ENCODE peak calls at places on chromosomes 4 and X, in four cellular contexts. W is kidney, S is left ventricle myocardium inferior, F is Caco-2. I is an unnamed sample.

GRCh38 chrX:48468693-48469691 is 1.1 kb downstream of the SLC38A5 start:
- DNase-seq in W (peak), S (no peak), F (no peak), I (no peak)

GRCh38 chr4:113882668-113883067 is 96.8 kb downstream of the ARSJ start:
- DNase-seq in W (no peak), S (no peak), F (no peak), I (no peak)

GRCh38 chr4:62126064-62126732 is 926.1 kb downstream of the ADGRL3 start:
- DNase-seq in W (no peak), S (no peak), F (no peak), I (no peak)

GRCh38 chr4:184851200-184851541 is 25.4 kb upstream of the ACSL1 start:
- DNase-seq in W (no peak), S (no peak), F (no peak), I (peak)

GRCh38 chr4:98932539-98932938 is 3.6 kb upstream of the EIF4E start:
- DNase-seq in W (no peak), S (no peak), F (no peak), I (no peak)

GRCh38 chr4:184819786-184820185 is 6.0 kb downstream of the ACSL1 start:
- DNase-seq in W (no peak), S (no peak), F (no peak), I (no peak)

GRCh38 chrX:44674906-44675305 is 132.2 kb upstream of the FUNDC1 start:
- DNase-seq in W (no peak), S (no peak), F (no peak), I (no peak)

GRCh38 chr4:5341151-5341925 is 290.1 kb downstream of the STK32B start:
- DNase-seq in W (no peak), S (no peak), F (no peak), I (no peak)

GRCh38 chr4:2604614-2605013 is 68.2 kb downstream of the FAM193A start:
- DNase-seq in W (no peak), S (no peak), F (no peak), I (no peak)

GRCh38 chr4:24887881-24888430 is 24.9 kb downstream of the CCDC149 start:
- DNase-seq in W (no peak), S (no peak), F (no peak), I (no peak)

GRCh38 chr4:3871181-3871852 is 105.1 kb downstream of the ADRA2C start:
- DNase-seq in W (peak), S (no peak), F (no peak), I (no peak)

GRCh38 chr4:77930154-77930553 is 67.5 kb downstream of the MRPL1 start:
- DNase-seq in W (no peak), S (no peak), F (no peak), I (no peak)

GRCh38 chrX:3268804-3269203 is 77.6 kb downstream of the MXRA5 start:
- DNase-seq in W (no peak), S (no peak), F (no peak), I (no peak)

GRCh38 chr4:19739101-19739651 is 512.5 kb upstream of the SLIT2 start:
- DNase-seq in W (no peak), S (no peak), F (no peak), I (peak)

GRCh38 chr4:133136833-133137232 is 12.3 kb upstream of the PCDH10 start:
- DNase-seq in W (no peak), S (no peak), F (no peak), I (no peak)

GRCh38 chrX:4932790-4933189 is 1219.3 kb upstream of the PRKX start:
- DNase-seq in W (no peak), S (no peak), F (no peak), I (no peak)

GRCh38 chr4:123325241-123325681 is 71.3 kb upstream of the SPRY1 start:
- DNase-seq in W (no peak), S (no peak), F (no peak), I (no peak)
- H3K4me3 ChIP-seq in W (no peak), S (no peak), F (no peak), I (no peak)

GRCh38 chrX:45762699-45763647 is 562.3 kb upstream of the DIPK2B start:
- DNase-seq in W (no peak), S (no peak), F (no peak), I (no peak)
- H3K4me3 ChIP-seq in W (no peak), S (no peak), F (no peak), I (no peak)

GRCh38 chrX:440636-441035 is 53.9 kb upstream of the PPP2R3B start:
- DNase-seq in W (peak), S (no peak), F (no peak), I (no peak)
- H3K4me3 ChIP-seq in W (no peak), S (no peak), F (no peak), I (no peak)

DNA sequence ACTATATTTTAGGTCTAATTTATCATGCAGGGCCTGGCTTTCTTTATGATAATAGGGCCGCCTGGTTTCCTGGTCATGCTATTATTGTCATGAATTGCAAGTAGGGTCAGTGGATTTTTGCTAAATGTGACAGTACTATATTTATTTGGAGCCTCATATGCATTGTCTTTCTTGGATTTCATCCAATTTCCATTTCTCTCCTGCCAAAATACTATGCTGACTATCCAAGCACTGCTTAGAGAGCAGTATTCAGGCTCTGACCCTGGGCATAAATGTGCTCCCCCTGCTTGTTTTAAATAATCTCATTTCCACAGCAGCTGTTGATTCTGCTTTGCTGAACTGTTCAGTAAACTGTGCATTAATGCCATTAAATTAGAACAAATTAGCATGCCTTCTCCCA is 269.3 kb downstream of the GPM6A start:
- DNase-seq in W (no peak), S (no peak), F (no peak), I (no peak)
- H3K4me3 ChIP-seq in W (no peak), S (no peak), F (no peak), I (no peak)

GRCh38 chr4:40283413-40283812 is 51.7 kb upstream of the CHRNA9 start:
- DNase-seq in W (no peak), S (no peak), F (no peak), I (no peak)
- H3K4me3 ChIP-seq in W (no peak), S (no peak), F (no peak), I (no peak)

DNA sequence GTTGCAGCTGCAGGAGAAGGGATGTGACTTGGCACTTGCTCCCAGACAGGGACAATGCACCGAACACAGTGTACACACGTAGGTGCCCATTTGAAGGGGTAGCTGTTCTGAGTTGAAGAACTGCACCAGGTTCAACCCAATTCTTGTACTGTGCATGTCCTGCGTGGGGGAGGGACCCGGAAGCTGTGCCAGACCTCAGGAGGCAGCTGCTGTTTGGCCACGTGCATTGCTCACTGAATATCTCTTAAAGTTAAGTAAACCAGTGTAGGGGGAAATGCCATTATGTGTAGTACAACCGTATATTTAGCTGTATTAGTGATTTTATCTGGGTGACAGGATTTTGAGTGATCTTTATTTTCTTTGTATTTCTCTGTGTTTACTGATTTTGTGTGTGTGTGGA is 12.0 kb upstream of the RBBP7 start:
- DNase-seq in W (no peak), S (peak), F (no peak), I (peak)
- H3K4me3 ChIP-seq in W (peak), S (peak), F (peak), I (peak)

GRCh38 chr4:37983951-37984350 is 23.8 kb downstream of the PTTG2 start:
- DNase-seq in W (no peak), S (no peak), F (no peak), I (no peak)

GRCh38 chr4:37978509-37978908 is 18.3 kb downstream of the PTTG2 start:
- DNase-seq in W (no peak), S (no peak), F (no peak), I (no peak)

GRCh38 chr4:37981425-37981824 is 21.2 kb downstream of the PTTG2 start:
- DNase-seq in W (no peak), S (no peak), F (no peak), I (no peak)

GRCh38 chr4:37982736-37983135 is 22.5 kb downstream of the PTTG2 start:
- DNase-seq in W (no peak), S (no peak), F (no peak), I (no peak)

DNA sequence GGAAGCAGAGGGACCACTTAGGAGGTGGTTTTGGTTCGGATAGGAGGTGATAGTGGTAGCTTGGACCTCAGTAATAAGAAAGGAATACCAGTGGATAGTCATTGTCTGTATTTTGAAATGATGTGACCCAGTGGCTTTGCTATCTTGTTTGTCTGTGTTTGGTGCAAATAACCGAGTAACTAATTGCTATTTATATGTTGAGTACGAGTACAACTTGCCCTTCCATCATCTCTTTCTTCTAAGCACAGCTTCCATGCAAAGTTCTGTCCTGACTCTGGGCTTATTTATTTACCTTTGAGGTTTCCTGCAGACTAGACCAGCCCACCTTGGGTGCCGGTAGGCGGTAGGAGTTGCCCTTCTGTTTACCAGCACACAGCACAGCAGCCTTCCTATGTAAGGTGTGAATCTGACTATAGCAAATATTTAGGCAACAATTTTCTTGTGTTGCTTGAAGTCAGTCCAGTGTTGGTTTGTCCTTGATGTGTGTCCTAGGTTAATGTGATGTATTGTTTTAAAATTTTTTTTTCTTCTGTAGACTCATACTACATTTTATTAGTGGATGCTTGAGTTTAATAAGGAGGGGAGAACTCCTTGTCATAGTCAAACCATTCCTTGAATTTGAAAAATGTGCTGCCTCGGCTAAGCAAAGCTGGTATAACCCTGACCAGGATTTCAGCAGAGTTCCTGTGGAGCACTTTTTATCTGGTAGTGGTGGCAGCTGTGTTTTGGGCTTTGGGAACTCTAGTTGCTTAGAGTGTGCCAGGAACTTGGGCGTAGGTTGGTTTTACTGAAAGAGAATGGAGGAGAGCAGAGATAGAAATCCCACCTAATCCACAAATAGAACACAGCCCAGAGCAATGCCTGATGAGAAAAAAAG is 21.9 kb downstream of the PTTG2 start:
- DNase-seq in W (no peak), S (no peak), F (no peak), I (no peak)
- H3K4me3 ChIP-seq in W (peak), S (peak), F (no peak), I (no peak)

DNA sequence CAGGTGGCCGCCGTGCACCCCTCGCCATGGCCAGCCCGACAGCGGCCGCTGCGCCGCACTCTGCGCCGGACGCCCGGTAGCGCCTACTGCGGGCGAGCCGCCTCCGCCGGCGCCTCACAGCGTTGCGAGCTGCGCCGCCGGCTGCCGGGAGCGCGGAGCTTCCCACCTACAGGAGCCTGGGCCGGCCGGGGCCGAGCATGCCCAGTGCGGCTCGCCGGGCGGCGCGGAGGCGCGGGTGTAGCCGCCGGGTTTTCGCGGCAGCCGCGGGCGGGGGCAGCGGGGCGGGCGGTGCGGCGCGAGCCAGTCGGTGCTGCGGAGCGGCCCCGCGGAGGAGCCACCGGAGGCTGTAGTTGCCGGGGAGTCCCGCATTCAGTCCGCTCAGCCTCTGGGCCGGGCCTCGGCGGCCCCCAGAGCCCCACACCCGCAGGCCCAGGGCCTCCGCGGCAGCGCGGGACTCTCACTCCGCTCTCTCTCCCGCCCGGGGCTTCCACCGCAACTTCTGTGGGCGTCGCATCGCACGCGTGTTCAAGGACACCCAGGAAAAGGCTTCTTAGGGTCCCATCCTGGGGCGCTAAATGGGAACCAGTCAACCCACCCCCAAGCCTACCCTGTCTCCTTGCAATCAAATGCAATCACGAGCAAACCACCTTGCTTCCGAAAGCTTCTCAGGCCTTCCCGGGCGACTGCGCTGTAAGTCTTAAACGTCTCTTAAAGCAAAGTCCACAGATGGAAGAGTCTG is at the start of gene MFAP3L:
- DNase-seq in W (peak), S (peak), F (peak), I (peak)
- H3K4me3 ChIP-seq in W (peak), S (peak), F (peak), I (peak)